ENCODE peak calls at places on chromosome 2, in ten cellular contexts. One of them, this sample, is unnamed.

GRCh38 chr2:189412330-189412953 is 28.8 kb upstream of the WDR75 start:
- DNase-seq in naive thymus-derived CD8-positive, alpha-beta T cell: peak
- DNase-seq in neural crest cell: peak
- DNase-seq in NCI-H345: peak
- DNase-seq in ELF-1: no peak
- DNase-seq in CD4-positive, CD25-positive, alpha-beta regulatory T cell: peak
- DNase-seq in KG1: no peak
- DNase-seq in foreskin keratinocyte: no peak
- DNase-seq in Calu3: peak
- DNase-seq in cerebellum: peak
- DNase-seq in this sample: peak

GRCh38 chr2:237026981-237027711 is 58.5 kb upstream of the COPS8 start:
- DNase-seq in naive thymus-derived CD8-positive, alpha-beta T cell: peak
- DNase-seq in foreskin keratinocyte: peak
- DNase-seq in ELF-1: peak
- DNase-seq in KG1: no peak
- DNase-seq in Calu3: peak
- DNase-seq in cerebellum: peak
- DNase-seq in CD4-positive, CD25-positive, alpha-beta regulatory T cell: no peak
- DNase-seq in neural crest cell: peak
- DNase-seq in NCI-H345: peak
- DNase-seq in this sample: peak

GRCh38 chr2:219747637-219748036 is 120.2 kb downstream of the SLC4A3 start:
- DNase-seq in KG1: no peak
- DNase-seq in neural crest cell: no peak
- DNase-seq in foreskin keratinocyte: no peak
- DNase-seq in CD4-positive, CD25-positive, alpha-beta regulatory T cell: no peak
- DNase-seq in ELF-1: no peak
- DNase-seq in cerebellum: no peak
- DNase-seq in naive thymus-derived CD8-positive, alpha-beta T cell: no peak
- DNase-seq in Calu3: no peak
- DNase-seq in NCI-H345: no peak
- DNase-seq in this sample: no peak

GRCh38 chr2:37421686-37422085 is 77.3 kb downstream of the QPCT start:
- DNase-seq in ELF-1: no peak
- DNase-seq in Calu3: no peak
- DNase-seq in cerebellum: no peak
- DNase-seq in neural crest cell: no peak
- DNase-seq in CD4-positive, CD25-positive, alpha-beta regulatory T cell: no peak
- DNase-seq in NCI-H345: no peak
- DNase-seq in foreskin keratinocyte: no peak
- DNase-seq in KG1: no peak
- DNase-seq in naive thymus-derived CD8-positive, alpha-beta T cell: no peak
- DNase-seq in this sample: no peak

GRCh38 chr2:128714861-128715312 is 396.2 kb upstream of the HS6ST1 start:
- DNase-seq in naive thymus-derived CD8-positive, alpha-beta T cell: no peak
- DNase-seq in Calu3: no peak
- DNase-seq in ELF-1: no peak
- DNase-seq in CD4-positive, CD25-positive, alpha-beta regulatory T cell: no peak
- DNase-seq in KG1: no peak
- DNase-seq in neural crest cell: no peak
- DNase-seq in foreskin keratinocyte: no peak
- DNase-seq in cerebellum: no peak
- DNase-seq in NCI-H345: no peak
- DNase-seq in this sample: no peak

GRCh38 chr2:70702711-70703395 is 65.1 kb downstream of the ADD2 start:
- DNase-seq in KG1: no peak
- DNase-seq in foreskin keratinocyte: no peak
- DNase-seq in neural crest cell: no peak
- DNase-seq in NCI-H345: no peak
- DNase-seq in CD4-positive, CD25-positive, alpha-beta regulatory T cell: no peak
- DNase-seq in Calu3: no peak
- DNase-seq in ELF-1: no peak
- DNase-seq in cerebellum: no peak
- DNase-seq in naive thymus-derived CD8-positive, alpha-beta T cell: no peak
- DNase-seq in this sample: no peak

GRCh38 chr2:118165595-118165994 is 77.3 kb downstream of the INSIG2 start:
- DNase-seq in ELF-1: no peak
- DNase-seq in neural crest cell: no peak
- DNase-seq in cerebellum: no peak
- DNase-seq in Calu3: no peak
- DNase-seq in KG1: no peak
- DNase-seq in foreskin keratinocyte: no peak
- DNase-seq in naive thymus-derived CD8-positive, alpha-beta T cell: no peak
- DNase-seq in NCI-H345: no peak
- DNase-seq in CD4-positive, CD25-positive, alpha-beta regulatory T cell: no peak
- DNase-seq in this sample: no peak

GRCh38 chr2:106685180-106685897 is 198.2 kb downstream of the CD8B2 start:
- DNase-seq in ELF-1: peak
- DNase-seq in KG1: no peak
- DNase-seq in naive thymus-derived CD8-positive, alpha-beta T cell: no peak
- DNase-seq in foreskin keratinocyte: no peak
- DNase-seq in CD4-positive, CD25-positive, alpha-beta regulatory T cell: no peak
- DNase-seq in NCI-H345: no peak
- DNase-seq in cerebellum: no peak
- DNase-seq in neural crest cell: no peak
- DNase-seq in Calu3: no peak
- DNase-seq in this sample: no peak

GRCh38 chr2:221276601-221277000 is 295.5 kb downstream of the EPHA4 start:
- DNase-seq in CD4-positive, CD25-positive, alpha-beta regulatory T cell: no peak
- DNase-seq in Calu3: no peak
- DNase-seq in ELF-1: no peak
- DNase-seq in cerebellum: no peak
- DNase-seq in naive thymus-derived CD8-positive, alpha-beta T cell: no peak
- DNase-seq in KG1: no peak
- DNase-seq in foreskin keratinocyte: no peak
- DNase-seq in neural crest cell: no peak
- DNase-seq in NCI-H345: no peak
- DNase-seq in this sample: no peak

GRCh38 chr2:136765736-136766323 is 485 bp downstream of the THSD7B start:
- DNase-seq in neural crest cell: peak
- DNase-seq in ELF-1: peak
- DNase-seq in NCI-H345: peak
- DNase-seq in KG1: no peak
- DNase-seq in foreskin keratinocyte: no peak
- DNase-seq in CD4-positive, CD25-positive, alpha-beta regulatory T cell: no peak
- DNase-seq in cerebellum: no peak
- DNase-seq in Calu3: no peak
- DNase-seq in naive thymus-derived CD8-positive, alpha-beta T cell: no peak
- DNase-seq in this sample: no peak

GRCh38 chr2:217905395-217905794 is 97.4 kb downstream of the TNS1 start:
- DNase-seq in neural crest cell: no peak
- DNase-seq in cerebellum: no peak
- DNase-seq in naive thymus-derived CD8-positive, alpha-beta T cell: no peak
- DNase-seq in CD4-positive, CD25-positive, alpha-beta regulatory T cell: no peak
- DNase-seq in KG1: no peak
- DNase-seq in foreskin keratinocyte: no peak
- DNase-seq in Calu3: no peak
- DNase-seq in ELF-1: no peak
- DNase-seq in NCI-H345: no peak
- DNase-seq in this sample: no peak

GRCh38 chr2:221529943-221530652 is 42.0 kb downstream of the EPHA4 start:
- DNase-seq in ELF-1: no peak
- DNase-seq in cerebellum: no peak
- DNase-seq in Calu3: no peak
- DNase-seq in naive thymus-derived CD8-positive, alpha-beta T cell: no peak
- DNase-seq in foreskin keratinocyte: peak
- DNase-seq in CD4-positive, CD25-positive, alpha-beta regulatory T cell: no peak
- DNase-seq in neural crest cell: no peak
- DNase-seq in NCI-H345: no peak
- DNase-seq in KG1: no peak
- DNase-seq in this sample: peak

This sample was measured in LoVo.